ENCODE peak calls at places on chromosomes 13 and 19, in four cellular contexts. I is CD4-positive, alpha-beta memory T cell; D is pancreas; Z is IMR-90. B is an unnamed sample. For H3K27me3, the result is how much of the 10 kb centered on the place peaks cover.

GRCh38 chr19:16143399-16144215 is at the start of gene HSH2D:
- DNase-seq in I (peak), D (peak), Z (no peak), B (peak)

GRCh38 chr13:27131202-27131623 is 40.4 kb downstream of the USP12 start:
- DNase-seq in I (peak), D (no peak), Z (peak), B (no peak)

GRCh38 chr13:94112227-94112626 is 367.3 kb downstream of the DCT start:
- DNase-seq in I (no peak), D (peak), Z (peak), B (peak)

GRCh38 chr19:23762884-23763711 is 4.4 kb upstream of the ZNF681 start:
- DNase-seq in I (peak), D (peak), Z (peak), B (peak)

GRCh38 chr13:51734786-51735185 is 69.2 kb downstream of the DHRS12 start:
- DNase-seq in I (no peak), D (no peak), Z (peak), B (no peak)

GRCh38 chr19:11873762-11874161 is 13.8 kb upstream of the ZNF69 start:
- DNase-seq in I (no peak), D (no peak), Z (no peak), B (no peak)

GRCh38 chr13:114112231-114112825 is 20.1 kb downstream of the RASA3 start:
- DNase-seq in I (no peak), D (no peak), Z (peak), B (peak)

GRCh38 chr13:48950507-48950886 is 25.2 kb upstream of the FNDC3A start:
- DNase-seq in I (no peak), D (no peak), Z (peak), B (no peak)

GRCh38 chr13:94139393-94139995 is 340.0 kb downstream of the DCT start:
- DNase-seq in I (no peak), D (no peak), Z (peak), B (no peak)

GRCh38 chr13:99415851-99416331 is 85.4 kb upstream of the TM9SF2 start:
- DNase-seq in I (no peak), D (no peak), Z (no peak), B (no peak)

GRCh38 chr19:53193534-53194222 is 520 bp upstream of the ZNF665 start:
- DNase-seq in I (no peak), D (no peak), Z (no peak), B (no peak)

GRCh38 chr13:70385852-70386251 is 277.6 kb upstream of the KLHL1 start:
- DNase-seq in I (no peak), D (no peak), Z (no peak), B (no peak)

GRCh38 chr13:19646062-19646461 is 12.6 kb downstream of the MPHOSPH8 start:
- DNase-seq in I (no peak), D (no peak), Z (no peak), B (no peak)

GRCh38 chr19:19217110-19217509 is 5.4 kb downstream of the NCAN start:
- DNase-seq in I (no peak), D (no peak), Z (peak), B (no peak)

GRCh38 chr13:79791471-79792042 is 310.6 kb downstream of the NDFIP2 start:
- DNase-seq in I (no peak), D (no peak), Z (no peak), B (no peak)

GRCh38 chr13:25384747-25385270 is 13.0 kb downstream of the ATP8A2 start:
- DNase-seq in I (no peak), D (no peak), Z (no peak), B (no peak)

GRCh38 chr13:25377244-25377962 is 5.6 kb downstream of the ATP8A2 start:
- DNase-seq in I (no peak), D (no peak), Z (no peak), B (no peak)

GRCh38 chr13:25380082-25380481 is 8.3 kb downstream of the ATP8A2 start:
- DNase-seq in I (no peak), D (no peak), Z (no peak), B (no peak)

GRCh38 chr13:25378528-25378927 is 6.8 kb downstream of the ATP8A2 start:
- DNase-seq in I (no peak), D (no peak), Z (no peak), B (no peak)

DNA sequence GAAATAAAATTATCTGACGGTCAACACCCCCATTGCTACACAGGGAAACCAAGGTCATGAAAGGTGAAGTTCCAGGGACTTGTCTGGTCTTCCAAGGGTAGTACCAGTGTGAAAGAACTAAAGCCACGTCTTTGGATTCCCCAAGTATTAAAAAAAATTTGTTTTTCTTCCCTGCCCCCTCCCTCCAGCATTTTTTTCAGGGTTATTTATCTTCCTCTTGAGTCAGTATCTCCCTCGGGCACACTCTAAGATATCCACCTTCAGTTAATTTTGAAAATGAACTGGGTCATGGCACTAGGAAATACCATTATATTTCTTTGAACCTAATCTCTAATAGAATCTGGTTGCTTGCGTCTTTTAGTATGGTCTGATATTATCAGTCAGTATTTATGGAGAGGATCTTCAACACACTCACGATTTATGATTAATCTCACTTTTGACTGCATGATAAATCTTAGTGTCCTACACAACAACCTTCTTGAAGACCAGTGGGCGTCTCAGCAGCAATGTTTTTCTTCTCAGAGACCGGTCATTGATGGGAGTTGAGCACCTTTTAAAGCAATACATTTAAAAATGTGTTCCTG is 9.1 kb downstream of the ATP8A2 start:
- DNase-seq in I (no peak), D (no peak), Z (no peak), B (no peak)
- H3K27me3 ChIP-seq in I (under half), D (under half), Z (under half), B (under half)

DNA sequence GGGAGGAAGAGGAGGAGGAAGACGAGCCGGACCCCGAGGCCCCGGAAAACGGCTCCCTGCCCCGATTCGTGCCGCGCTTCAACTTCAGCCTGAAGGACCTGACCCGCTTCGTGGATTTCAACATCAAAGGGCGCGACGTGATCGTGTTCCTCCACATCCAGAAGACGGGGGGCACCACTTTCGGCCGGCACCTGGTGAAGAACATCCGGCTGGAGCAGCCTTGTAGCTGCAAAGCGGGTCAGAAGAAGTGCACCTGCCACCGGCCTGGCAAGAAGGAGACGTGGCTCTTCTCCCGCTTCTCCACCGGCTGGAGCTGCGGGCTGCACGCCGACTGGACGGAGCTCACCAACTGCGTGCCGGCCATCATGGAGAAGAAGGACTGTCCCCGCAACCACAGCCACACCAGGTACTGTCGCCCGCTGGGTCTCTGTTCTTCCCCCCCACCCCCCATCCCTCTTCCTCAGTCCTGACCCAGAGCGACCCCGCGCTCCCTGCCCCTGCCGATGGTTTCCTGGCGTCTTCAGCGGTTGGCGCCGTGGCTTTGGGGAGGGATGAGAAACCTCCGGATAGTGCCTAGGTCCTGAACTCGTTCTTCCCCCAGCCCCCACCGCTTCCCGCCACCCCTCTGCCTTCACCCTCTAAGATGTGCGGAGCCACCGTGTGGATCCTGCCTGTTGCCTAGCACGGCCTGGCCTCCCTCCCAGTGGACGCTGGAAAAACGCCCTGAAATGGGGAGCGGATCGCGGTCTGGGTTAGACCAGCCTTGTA is 1.4 kb downstream of the HS6ST3 start:
- DNase-seq in I (no peak), D (peak), Z (no peak), B (no peak)
- H3K27me3 ChIP-seq in I (under half), D (under half), Z (under half), B (under half)

GRCh38 chr19:41018736-41019290 is 27.7 kb downstream of the CYP2B6 start:
- DNase-seq in I (no peak), D (no peak), Z (no peak), B (no peak)
- H3K27me3 ChIP-seq in I (under half), D (under half), Z (under half), B (under half)

GRCh38 chr19:35498984-35499383 is 8.7 kb upstream of the KRTDAP start:
- DNase-seq in I (no peak), D (no peak), Z (no peak), B (no peak)

GRCh38 chr19:35498220-35498619 is 8.0 kb upstream of the KRTDAP start:
- DNase-seq in I (no peak), D (no peak), Z (no peak), B (no peak)

GRCh38 chr19:35500611-35501010 is 10.3 kb upstream of the KRTDAP start:
- DNase-seq in I (no peak), D (no peak), Z (no peak), B (no peak)

GRCh38 chr19:35495107-35496064 is 5.1 kb upstream of the KRTDAP start:
- DNase-seq in I (peak), D (peak), Z (peak), B (peak)

DNA sequence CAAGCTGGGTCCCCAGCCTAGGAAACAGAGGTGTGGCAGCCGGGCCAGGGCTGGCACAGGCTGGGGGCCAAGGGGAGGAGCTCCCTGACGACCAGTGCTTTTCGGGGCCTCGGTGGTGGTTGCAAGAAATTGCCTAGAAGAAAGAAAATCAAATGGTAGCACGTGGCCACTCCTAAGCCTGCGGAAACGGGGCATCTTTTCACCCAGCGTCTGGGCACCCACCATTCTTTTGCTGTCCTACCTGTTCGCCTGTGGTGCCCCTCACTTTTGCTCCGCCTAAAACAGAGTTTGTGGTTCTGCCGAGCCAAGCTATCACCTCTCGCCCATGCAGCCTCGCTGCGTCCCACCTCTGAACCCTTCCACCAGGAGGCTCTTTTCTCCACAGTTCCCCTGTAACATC is 7.1 kb upstream of the KRTDAP start:
- DNase-seq in I (no peak), D (no peak), Z (no peak), B (no peak)
- H3K27me3 ChIP-seq in I (under half), D (under half), Z (under half), B (under half)

GRCh38 chr13:111140562-111141105 is 25.5 kb downstream of the ARHGEF7 start:
- DNase-seq in I (no peak), D (no peak), Z (no peak), B (no peak)

GRCh38 chr13:111143875-111144540 is 28.9 kb downstream of the ARHGEF7 start:
- DNase-seq in I (no peak), D (no peak), Z (no peak), B (no peak)

GRCh38 chr13:111145071-111145470 is 30.0 kb downstream of the ARHGEF7 start:
- DNase-seq in I (no peak), D (no peak), Z (no peak), B (no peak)

GRCh38 chr13:111142472-111142871 is 27.4 kb downstream of the ARHGEF7 start:
- DNase-seq in I (no peak), D (no peak), Z (no peak), B (no peak)

GRCh38 chr13:111145506-111145905 is 30.4 kb downstream of the ARHGEF7 start:
- DNase-seq in I (no peak), D (no peak), Z (no peak), B (no peak)
- H3K27me3 ChIP-seq in I (under half), D (under half), Z (under half), B (under half)

GRCh38 chr19:30450101-30450500 is 77.9 kb downstream of the ZNF536 start:
- DNase-seq in I (no peak), D (peak), Z (no peak), B (no peak)

GRCh38 chr19:30449673-30450072 is 77.5 kb downstream of the ZNF536 start:
- DNase-seq in I (no peak), D (no peak), Z (no peak), B (no peak)

GRCh38 chr19:30448386-30449130 is 76.4 kb downstream of the ZNF536 start:
- DNase-seq in I (no peak), D (no peak), Z (no peak), B (no peak)

GRCh38 chr19:30450945-30451344 is 78.8 kb downstream of the ZNF536 start:
- DNase-seq in I (no peak), D (no peak), Z (no peak), B (no peak)

GRCh38 chr19:30449191-30449590 is 77.0 kb downstream of the ZNF536 start:
- DNase-seq in I (no peak), D (no peak), Z (no peak), B (no peak)
- H3K27me3 ChIP-seq in I (under half), D (under half), Z (under half), B (under half)

GRCh38 chr13:28434934-28435333 is 60.0 kb downstream of the FLT1 start:
- DNase-seq in I (no peak), D (no peak), Z (peak), B (no peak)
- H3K27me3 ChIP-seq in I (under half), D (under half), Z (under half), B (under half)

GRCh38 chr19:834216-834615 is 6.6 kb downstream of the AZU1 start:
- DNase-seq in I (no peak), D (no peak), Z (no peak), B (no peak)
- H3K27me3 ChIP-seq in I (under half), D (under half), Z (under half), B (half or more)

B was measured in psoas muscle.